ENCODE peak calls at places on chromosomes 16 and 17, in nine cellular contexts. K, E, W, Q, T, O, Z, A and C are unnamed samples.

GRCh38 chr17:80362428-80363119 is 52.4 kb upstream of the ENDOV start:
- DNase-seq in K (no peak), E (no peak), W (peak), Q (no peak), T (no peak), O (no peak), Z (no peak), A (peak), C (no peak)

GRCh38 chr16:68935008-68935407 is 91.7 kb downstream of the TANGO6 start:
- DNase-seq in K (no peak), E (no peak), W (no peak), Q (no peak), T (no peak), O (no peak), Z (no peak), A (no peak), C (no peak)

GRCh38 chr17:81556175-81556691 is 4.1 kb upstream of the FAAP100 start:
- DNase-seq in K (no peak), E (no peak), W (no peak), Q (peak), T (no peak), O (no peak), Z (no peak), A (no peak), C (no peak)

GRCh38 chr17:10088444-10088843 is 110.0 kb downstream of the GAS7 start:
- DNase-seq in K (no peak), E (no peak), W (no peak), Q (no peak), T (no peak), O (no peak), Z (no peak), A (no peak), C (no peak)

GRCh38 chr17:38572292-38572664 is 33.5 kb downstream of the SRCIN1 start:
- DNase-seq in K (no peak), E (no peak), W (no peak), Q (no peak), T (no peak), O (no peak), Z (no peak), A (no peak), C (no peak)

GRCh38 chr17:43515641-43516040 is 30.5 kb downstream of the ETV4 start:
- DNase-seq in K (no peak), E (no peak), W (no peak), Q (no peak), T (no peak), O (no peak), Z (no peak), A (no peak), C (no peak)

GRCh38 chr16:87945351-87946042 is 5.7 kb upstream of the BANP start:
- DNase-seq in K (no peak), E (no peak), W (peak), Q (peak), T (no peak), O (no peak), Z (no peak), A (no peak), C (peak)

GRCh38 chr17:39132192-39132600 is 19.2 kb downstream of the PLXDC1 start:
- DNase-seq in K (no peak), E (no peak), W (peak), Q (no peak), T (no peak), O (no peak), Z (no peak), A (peak), C (no peak)

GRCh38 chr17:17075037-17075755 is 32.9 kb downstream of the MPRIP start:
- DNase-seq in K (no peak), E (no peak), W (peak), Q (no peak), T (no peak), O (no peak), Z (no peak), A (no peak), C (no peak)

GRCh38 chr17:75557075-75557851 is 30.3 kb upstream of the MYO15B start:
- DNase-seq in K (peak), E (no peak), W (no peak), Q (peak), T (no peak), O (no peak), Z (no peak), A (peak), C (peak)